ENCODE peak calls at places on chromosomes 2 and 18, in four cellular contexts. H is spleen, W is GM23338, F is WTC11. O is an unnamed sample.

GRCh38 chr18:55317832-55318231 is 270.2 kb downstream of the TCF4 start:
- DNase-seq in H (no peak), W (no peak), F (no peak), O (no peak)

GRCh38 chr2:218123986-218124385 is 1.8 kb upstream of the CXCR2 start:
- DNase-seq in H (no peak), W (peak), F (no peak), O (no peak)

GRCh38 chr18:3747176-3747973 is 297.4 kb downstream of the TGIF1 start:
- DNase-seq in H (no peak), W (no peak), F (no peak), O (no peak)

GRCh38 chr2:117068371-117068770 is 746.1 kb upstream of the DDX18 start:
- DNase-seq in H (no peak), W (no peak), F (no peak), O (no peak)

GRCh38 chr2:39381653-39382052 is 55.4 kb downstream of the MAP4K3 start:
- DNase-seq in H (no peak), W (peak), F (peak), O (no peak)

GRCh38 chr2:128754246-128754724 is 435.6 kb upstream of the HS6ST1 start:
- DNase-seq in H (peak), W (no peak), F (no peak), O (no peak)

GRCh38 chr18:13558132-13558531 is 168.2 kb downstream of the FAM210A start:
- DNase-seq in H (no peak), W (peak), F (peak), O (no peak)

GRCh38 chr2:33529771-33530481 is 53.5 kb downstream of the RASGRP3 start:
- DNase-seq in H (no peak), W (peak), F (no peak), O (no peak)

GRCh38 chr2:20641123-20641985 is 9.5 kb downstream of the HS1BP3 start:
- DNase-seq in H (peak), W (no peak), F (no peak), O (peak)

GRCh38 chr2:33530614-33531344 is 54.3 kb downstream of the RASGRP3 start:
- DNase-seq in H (no peak), W (no peak), F (no peak), O (no peak)

GRCh38 chr2:136060401-136060940 is 57.5 kb downstream of the CXCR4 start:
- DNase-seq in H (no peak), W (no peak), F (no peak), O (no peak)

GRCh38 chr2:65804777-65805176 is 372.4 kb upstream of the SPRED2 start:
- DNase-seq in H (no peak), W (no peak), F (no peak), O (no peak)

GRCh38 chr2:227188292-227188691 is 23.9 kb downstream of the COL4A3 start:
- DNase-seq in H (no peak), W (no peak), F (no peak), O (no peak)

GRCh38 chr2:206160807-206161179 is 1.1 kb downstream of the EEF1B2 start:
- DNase-seq in H (no peak), W (no peak), F (no peak), O (no peak)

GRCh38 chr2:240209493-240209892 is 69.0 kb upstream of the OTOS start:
- DNase-seq in H (peak), W (no peak), F (no peak), O (no peak)

GRCh38 chr2:56757884-56758545 is 574.2 kb downstream of the CCDC85A start:
- DNase-seq in H (no peak), W (no peak), F (no peak), O (no peak)

GRCh38 chr18:62938006-62938405 is 222.7 kb downstream of the PHLPP1 start:
- DNase-seq in H (no peak), W (no peak), F (no peak), O (no peak)

GRCh38 chr2:120589782-120590608 is 145.7 kb upstream of the GLI2 start:
- DNase-seq in H (no peak), W (no peak), F (no peak), O (no peak)

GRCh38 chr2:199590323-199590915 is 132.7 kb upstream of the SATB2 start:
- DNase-seq in H (no peak), W (no peak), F (no peak), O (no peak)

GRCh38 chr2:122034797-122035196 is 279.3 kb downstream of the TSN start:
- DNase-seq in H (no peak), W (peak), F (no peak), O (no peak)

GRCh38 chr2:121255363-121255762 is 29.6 kb downstream of the TFCP2L1 start:
- DNase-seq in H (peak), W (no peak), F (no peak), O (no peak)

GRCh38 chr2:1049691-1050090 is 99.0 kb downstream of the SNTG2 start:
- DNase-seq in H (no peak), W (no peak), F (no peak), O (no peak)

GRCh38 chr2:50178050-50178449 is 853.9 kb downstream of the NRXN1 start:
- DNase-seq in H (no peak), W (no peak), F (no peak), O (no peak)

GRCh38 chr18:55265916-55266488 is 306.7 kb upstream of the CCDC68 start:
- DNase-seq in H (no peak), W (no peak), F (no peak), O (no peak)

GRCh38 chr2:160033732-160034392 is 28.6 kb downstream of the PLA2R1 start:
- DNase-seq in H (no peak), W (no peak), F (no peak), O (no peak)

GRCh38 chr2:44943693-44944101 is 2.2 kb downstream of the SIX3 start:
- DNase-seq in H (peak), W (peak), F (peak), O (peak)

DNA sequence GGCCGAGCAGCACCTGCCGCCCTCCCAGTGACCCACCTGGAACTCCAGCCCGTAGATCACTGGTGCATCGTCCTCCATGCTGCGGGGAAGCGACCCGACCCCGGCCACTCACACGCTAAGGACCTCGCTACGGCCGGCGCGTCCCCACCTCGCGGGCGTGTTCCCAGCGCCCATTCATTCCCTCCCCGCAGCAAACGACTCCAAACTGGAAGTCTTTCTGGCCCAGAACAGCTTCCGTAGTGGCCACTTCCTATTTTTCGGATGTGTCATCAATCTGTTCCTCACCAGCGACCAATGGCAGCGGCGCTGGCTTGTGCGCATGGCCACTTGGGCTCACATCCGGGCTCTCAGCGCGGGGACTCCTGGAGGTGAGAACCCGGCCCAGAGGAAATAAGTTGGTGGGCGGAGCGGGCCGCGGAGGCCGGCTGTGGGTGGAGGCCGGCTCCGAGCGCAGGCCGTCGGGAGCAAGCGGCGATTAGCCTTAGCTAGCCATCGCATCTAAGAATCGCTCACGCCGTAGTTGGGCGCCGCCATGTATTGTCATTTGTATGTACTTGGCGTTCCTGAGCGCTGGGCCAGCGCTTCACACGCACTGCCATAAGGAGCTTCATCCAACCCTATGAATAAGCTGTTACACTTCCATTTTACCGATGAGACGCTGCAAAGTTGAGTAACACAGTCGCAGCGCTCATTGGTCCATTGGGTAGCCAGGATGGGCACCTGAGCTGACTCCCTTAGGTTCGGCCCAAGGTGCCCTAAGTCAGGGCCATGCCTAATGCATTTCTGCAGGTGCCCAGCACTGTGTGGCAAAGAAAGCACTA is at the start of gene EIPR1:
- DNase-seq in H (peak), W (peak), F (peak), O (peak)
- TF ChIP-seq CTCF in H (no peak), W (no peak), F (no peak), O (peak)

GRCh38 chr2:3426615-3427014 is 47.1 kb downstream of the TRAPPC12 start:
- DNase-seq in H (no peak), W (no peak), F (no peak), O (no peak)

GRCh38 chr2:3421541-3421940 is 42.0 kb downstream of the TRAPPC12 start:
- DNase-seq in H (no peak), W (no peak), F (no peak), O (no peak)

GRCh38 chr2:3423492-3424170 is 44.1 kb downstream of the TRAPPC12 start:
- DNase-seq in H (peak), W (peak), F (peak), O (no peak)

GRCh38 chr2:3422161-3422767 is 42.8 kb downstream of the TRAPPC12 start:
- DNase-seq in H (no peak), W (no peak), F (no peak), O (no peak)

DNA sequence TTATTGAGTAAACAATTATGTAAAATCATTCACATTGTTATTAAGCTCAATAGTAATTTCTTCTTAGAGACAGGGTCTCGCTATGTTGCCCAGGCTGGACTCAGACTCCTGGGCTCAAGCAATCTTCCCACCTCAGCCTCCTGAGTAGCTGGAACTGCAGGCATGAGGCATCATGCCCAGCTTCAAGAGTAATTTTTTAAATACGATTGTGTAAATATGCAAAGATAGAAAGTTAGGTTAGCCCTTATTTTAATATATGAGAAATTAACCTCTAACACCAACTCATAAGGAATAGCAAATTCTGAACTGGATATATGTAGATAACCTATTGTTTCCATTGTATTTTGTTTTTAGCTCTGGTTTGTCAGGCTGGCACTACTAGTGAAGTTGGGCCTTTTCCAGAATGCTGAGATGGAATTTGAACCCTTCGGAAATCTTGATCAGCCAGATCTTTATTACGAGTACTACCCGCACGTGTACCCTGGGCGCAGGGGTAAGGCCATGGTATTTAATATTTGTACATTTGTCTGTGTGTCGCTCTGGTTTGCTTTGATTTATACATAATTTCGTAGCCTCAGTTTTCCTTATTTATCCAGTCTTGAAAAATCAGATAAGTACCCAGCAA is 44.8 kb downstream of the TRAPPC12 start:
- DNase-seq in H (no peak), W (no peak), F (no peak), O (no peak)
- TF ChIP-seq CTCF in H (no peak), W (no peak), F (no peak), O (peak)

GRCh38 chr2:54995553-54995952 is 54.7 kb downstream of the RTN4 start:
- DNase-seq in H (no peak), W (no peak), F (no peak), O (no peak)

GRCh38 chr2:55000335-55000734 is 49.9 kb downstream of the RTN4 start:
- DNase-seq in H (no peak), W (no peak), F (no peak), O (no peak)

GRCh38 chr2:54999182-54999581 is 51.1 kb downstream of the RTN4 start:
- DNase-seq in H (no peak), W (no peak), F (no peak), O (no peak)

DNA sequence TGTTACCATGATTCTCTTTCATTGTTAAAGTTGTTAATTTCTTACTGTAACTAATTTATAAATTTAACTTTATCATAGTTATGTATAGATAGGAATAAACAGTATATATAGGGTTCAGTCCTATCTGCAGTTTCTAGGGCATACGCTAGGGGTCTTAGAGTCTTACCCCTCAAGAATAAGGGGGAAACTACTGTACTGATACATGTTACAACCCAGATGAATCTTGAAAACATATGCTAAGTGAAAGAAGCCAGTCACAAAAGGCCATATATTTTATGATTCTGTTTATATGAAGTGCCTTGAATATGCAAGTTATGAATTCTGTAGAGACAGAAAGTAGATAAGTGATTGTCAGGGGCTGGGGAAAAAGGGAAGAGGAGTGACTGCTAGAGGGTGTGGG is 52.4 kb downstream of the RTN4 start:
- DNase-seq in H (no peak), W (peak), F (no peak), O (no peak)
- TF ChIP-seq CTCF in H (no peak), W (peak), F (peak), O (peak)

GRCh38 chr2:126947090-126947404 is 48.4 kb downstream of the TEX51 start:
- DNase-seq in H (no peak), W (no peak), F (no peak), O (no peak)

GRCh38 chr2:126945118-126945517 is 46.4 kb downstream of the TEX51 start:
- DNase-seq in H (no peak), W (no peak), F (no peak), O (no peak)

GRCh38 chr2:126943612-126944011 is 44.9 kb downstream of the TEX51 start:
- DNase-seq in H (no peak), W (no peak), F (no peak), O (no peak)

GRCh38 chr2:126949775-126950174 is 51.1 kb downstream of the TEX51 start:
- DNase-seq in H (no peak), W (no peak), F (no peak), O (no peak)

DNA sequence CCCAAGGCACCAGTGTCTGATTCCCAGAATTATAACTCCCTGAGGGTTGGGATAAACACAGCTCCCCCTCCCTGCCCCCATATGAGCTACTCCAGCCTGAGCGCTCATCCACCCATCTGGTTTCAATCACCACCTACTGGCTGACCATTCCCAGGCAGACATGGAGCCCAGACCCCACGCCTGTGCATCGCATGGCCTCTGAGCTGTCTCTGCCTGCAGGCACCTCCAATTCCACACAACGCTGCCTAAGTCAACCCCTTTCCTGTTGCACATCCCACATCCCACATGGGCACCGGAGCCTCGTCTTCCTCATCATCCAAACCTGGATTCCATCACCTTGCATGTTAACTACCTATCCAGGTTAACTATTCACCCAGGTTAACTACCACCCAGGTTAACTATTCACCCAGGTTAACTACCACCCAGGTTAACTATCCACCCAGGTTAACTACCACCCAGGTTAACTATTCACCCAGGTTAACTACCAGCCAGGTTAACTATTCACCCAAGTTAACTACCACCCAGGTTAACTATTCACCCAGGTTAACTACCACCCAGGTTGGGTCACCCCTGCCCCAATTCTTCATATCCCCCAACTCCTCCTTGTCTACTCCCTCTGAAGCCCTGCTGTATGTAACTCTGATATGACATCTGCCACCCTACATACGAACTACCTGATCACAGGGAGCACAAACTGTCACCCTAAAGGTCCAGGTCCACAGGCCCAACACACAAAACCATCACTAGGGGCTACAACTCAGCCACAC is 47.8 kb downstream of the TEX51 start:
- DNase-seq in H (no peak), W (no peak), F (no peak), O (no peak)
- TF ChIP-seq CTCF in H (no peak), W (no peak), F (no peak), O (no peak)

GRCh38 chr18:76839395-76839794 is 17.0 kb downstream of the ZNF236 start:
- DNase-seq in H (no peak), W (no peak), F (no peak), O (no peak)
- TF ChIP-seq CTCF in H (no peak), W (no peak), F (no peak), O (no peak)

DNA sequence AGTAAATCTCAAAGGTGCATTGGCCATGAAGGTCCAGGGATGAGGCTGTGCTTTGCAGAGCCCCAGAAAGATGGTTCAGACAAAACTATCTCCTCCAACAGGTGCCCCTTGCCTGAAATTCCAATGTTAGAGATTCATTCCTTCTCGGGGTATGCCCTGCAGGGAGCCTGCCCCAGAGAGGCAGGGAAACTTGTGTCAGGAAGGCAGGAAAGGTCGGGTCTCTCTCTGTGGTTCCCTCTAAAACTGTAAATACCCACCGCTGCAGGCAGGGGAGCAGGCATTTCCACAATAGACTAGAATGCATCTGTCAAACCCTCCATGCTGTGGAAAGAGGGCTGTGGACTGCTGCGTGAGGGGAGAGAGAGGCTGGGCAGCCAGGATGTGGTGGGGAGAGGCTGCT is 207.8 kb upstream of the SMAD2 start:
- DNase-seq in H (peak), W (peak), F (no peak), O (no peak)
- TF ChIP-seq CTCF in H (no peak), W (no peak), F (no peak), O (peak)

DNA sequence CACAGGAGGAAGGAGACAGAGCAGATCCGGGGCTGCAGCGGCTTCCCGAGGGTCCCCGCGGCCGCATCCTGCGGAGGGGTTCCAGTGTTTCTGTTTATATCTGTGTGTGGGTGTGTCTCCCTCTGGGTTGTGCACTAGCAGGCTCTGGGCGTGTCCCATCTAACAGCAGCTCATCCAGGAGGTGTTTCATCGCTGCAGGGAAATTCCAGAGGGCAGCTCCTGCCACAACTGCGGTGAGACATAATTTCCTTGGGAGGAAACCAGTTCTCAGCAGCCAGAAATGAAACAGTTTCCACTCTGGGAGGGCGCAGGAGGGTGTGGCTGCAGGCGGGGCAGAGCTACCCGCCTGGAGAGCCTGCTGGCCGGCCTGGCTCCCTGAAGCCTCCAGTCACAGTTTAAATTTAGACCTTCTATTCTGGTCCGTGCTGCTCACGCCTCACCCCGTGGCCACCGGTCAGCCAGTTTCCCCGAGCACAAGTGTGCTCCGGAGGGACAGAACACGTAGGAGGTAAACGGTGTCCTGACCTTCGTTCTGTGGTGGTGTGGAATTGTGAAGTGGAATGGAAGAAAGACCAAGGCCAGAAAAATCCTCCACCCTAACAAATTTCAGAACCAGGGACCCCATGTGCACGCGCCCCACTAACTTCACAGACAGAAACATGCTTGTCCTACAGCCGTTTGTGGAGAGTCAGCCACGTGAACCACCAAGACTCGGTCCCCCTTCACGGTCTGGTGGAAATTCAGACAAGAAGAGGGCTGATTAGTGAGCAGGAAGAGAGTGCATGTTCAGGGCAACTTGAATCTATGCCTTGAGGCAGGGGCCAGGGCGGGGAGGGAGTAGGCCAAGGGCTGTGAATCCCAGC is 50.2 kb downstream of the TEX44 start:
- DNase-seq in H (peak), W (no peak), F (peak), O (no peak)
- TF ChIP-seq CTCF in H (no peak), W (no peak), F (no peak), O (peak)